ENCODE peak calls at places on chromosomes 13 and 19, in ten cellular contexts. T, O, D, V, I, U, F, J, C and K are unnamed samples.

GRCh38 chr13:25733061-25733491 is 318.7 kb downstream of the SHISA2 start:
- DNase-seq in D (no peak), I (no peak), O (no peak), J (no peak), T (no peak), V (no peak), U (no peak), C (no peak), F (no peak), K (no peak)

GRCh38 chr13:79808475-79808874 is 327.5 kb downstream of the NDFIP2 start:
- DNase-seq in V (no peak), I (no peak), U (no peak), F (no peak), T (no peak), J (no peak), D (no peak), C (no peak), O (no peak), K (no peak)

GRCh38 chr13:51646041-51646670 is 61.9 kb downstream of the WDFY2 start:
- DNase-seq in C (no peak), J (no peak), D (no peak), F (no peak), I (no peak), T (no peak), U (no peak), V (no peak), O (no peak), K (no peak)

GRCh38 chr13:97364031-97364430 is 69.9 kb upstream of the RAP2A start:
- DNase-seq in J (no peak), U (no peak), V (no peak), C (no peak), F (no peak), O (no peak), T (no peak), D (no peak), I (no peak), K (no peak)

GRCh38 chr13:106609116-106609515 is 41.2 kb upstream of the ARGLU1 start:
- DNase-seq in V (no peak), I (no peak), C (no peak), U (no peak), O (no peak), D (no peak), T (no peak), J (no peak), F (no peak), K (no peak)

GRCh38 chr13:51684076-51684475 is 99.8 kb downstream of the WDFY2 start:
- DNase-seq in U (no peak), J (no peak), D (no peak), I (no peak), V (no peak), T (no peak), C (no peak), O (no peak), F (no peak), K (no peak)

GRCh38 chr13:78061806-78062205 is 143.2 kb upstream of the EDNRB start:
- DNase-seq in C (no peak), I (no peak), F (no peak), U (no peak), D (no peak), O (no peak), J (no peak), T (no peak), V (no peak), K (no peak)

GRCh38 chr19:39557791-39558622 is 18.0 kb upstream of the EID2 start:
- DNase-seq in D (no peak), O (no peak), C (no peak), F (peak; percentile 41), T (no peak), J (no peak), V (peak; percentile 14), I (no peak), U (no peak), K (no peak)

GRCh38 chr13:66087149-66087780 is 1142.9 kb downstream of the PCDH9 start:
- DNase-seq in T (no peak), I (no peak), D (no peak), C (no peak), U (peak; percentile 70), O (no peak), F (no peak), V (no peak), J (no peak), K (no peak)

GRCh38 chr13:30186644-30187431 is 120.5 kb downstream of the KATNAL1 start:
- DNase-seq in C (no peak), J (no peak), I (no peak), F (no peak), U (no peak), T (no peak), V (no peak), D (no peak), O (no peak), K (peak; percentile 19)

GRCh38 chr19:35790981-35791813 is 15.8 kb downstream of the ARHGAP33 start:
- DNase-seq in J (no peak), O (no peak), C (no peak), F (peak; percentile 32), V (no peak), D (no peak), I (no peak), T (no peak), U (no peak), K (no peak)

GRCh38 chr13:40664100-40665060 is 2.1 kb downstream of the FOXO1 start:
- DNase-seq in F (peak; percentile 84), D (peak; percentile 82), O (peak; percentile 78), J (peak; percentile 87), T (peak; percentile 87), U (peak; percentile 38), C (peak; percentile 92), V (peak; percentile 53), I (no peak), K (no peak)

GRCh38 chr13:100837611-100838010 is 163.0 kb upstream of the TMTC4 start:
- DNase-seq in C (no peak), J (no peak), D (no peak), U (no peak), I (no peak), T (no peak), O (no peak), F (no peak), V (no peak), K (no peak)

GRCh38 chr13:68009546-68009945 is 779.4 kb upstream of the PCDH9 start:
- DNase-seq in C (no peak), V (no peak), F (no peak), J (no peak), U (no peak), T (no peak), I (no peak), O (no peak), D (no peak), K (no peak)

GRCh38 chr19:23321953-23322549 is 71.9 kb upstream of the ZNF724 start:
- DNase-seq in J (no peak), V (no peak), T (no peak), F (no peak), U (no peak), O (no peak), I (no peak), D (no peak), C (no peak), K (no peak)

DNA sequence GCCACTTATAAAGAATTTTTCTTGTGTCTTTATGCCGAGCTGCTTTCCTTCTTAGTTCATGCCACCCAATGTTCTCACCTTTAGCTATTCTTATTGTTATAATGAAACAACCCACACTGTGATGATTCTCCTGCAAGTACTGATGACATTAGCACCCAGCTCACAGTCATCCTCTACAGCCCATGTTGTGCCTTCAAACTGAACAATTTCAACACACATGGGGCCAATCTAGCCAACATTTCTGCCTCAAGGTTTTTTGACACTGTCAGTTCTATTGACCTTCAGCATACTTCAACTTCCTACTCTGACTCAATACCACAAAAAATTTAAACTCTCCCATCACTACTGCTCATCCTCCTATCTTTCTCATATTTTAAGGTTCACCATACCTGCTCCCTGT is 752.4 kb downstream of the FGF9 start:
- DNase-seq in T (no peak), C (no peak), U (no peak), I (no peak), D (no peak), J (no peak), O (no peak), V (no peak), F (no peak), K (no peak)
- TF ChIP-seq CTCF in T (no peak), C (no peak), U (no peak), I (no peak), D (no peak), J (no peak), O (no peak), V (no peak), F (no peak), K (no peak)

GRCh38 chr19:1467228-1467511 is 11.8 kb downstream of the C19orf25 start:
- DNase-seq in C (peak; percentile 51), F (no peak), I (no peak), O (no peak), U (no peak), V (no peak), J (no peak), T (no peak), D (no peak), K (no peak)
- H3K4me3 ChIP-seq in C (peak overlapping the region; percentile 15), F (no peak overlapping the region), I (no peak overlapping the region), O (no peak overlapping the region), U (no peak overlapping the region), V (no peak overlapping the region), J (no peak overlapping the region), T (peak overlapping the region; percentile 75), D (no peak overlapping the region), K (no peak overlapping the region)

GRCh38 chr19:17534767-17535166 is 20.7 kb upstream of the COLGALT1 start:
- DNase-seq in D (no peak), I (no peak), C (no peak), T (no peak), U (no peak), J (no peak), O (no peak), V (no peak), F (no peak), K (no peak)

GRCh38 chr19:17540174-17540573 is 15.3 kb upstream of the COLGALT1 start:
- DNase-seq in J (no peak), C (no peak), O (no peak), I (no peak), D (no peak), T (no peak), F (no peak), V (no peak), U (no peak), K (no peak)

GRCh38 chr19:17538684-17539287 is 16.7 kb upstream of the COLGALT1 start:
- DNase-seq in I (no peak), O (no peak), J (no peak), U (no peak), F (peak; percentile 14), T (no peak), C (no peak), D (no peak), V (no peak), K (no peak)

GRCh38 chr19:17539288-17540117 is 15.9 kb upstream of the COLGALT1 start:
- DNase-seq in O (peak; percentile 97), F (peak; percentile 94), T (peak; percentile 95), V (peak; percentile 97), D (peak; percentile 90), I (peak; percentile 69), J (peak; percentile 96), C (peak; percentile 98), U (peak; percentile 97), K (peak; percentile 39)

GRCh38 chr19:17536957-17537356 is 18.5 kb upstream of the COLGALT1 start:
- DNase-seq in D (no peak), I (no peak), F (no peak), U (no peak), O (no peak), V (no peak), J (no peak), C (no peak), T (no peak), K (no peak)
- TF ChIP-seq CTCF in D (no peak), I (no peak), F (no peak), U (no peak), O (no peak), V (no peak), J (no peak), C (no peak), T (no peak), K (no peak)

GRCh38 chr19:3283886-3284657 is 59.6 kb downstream of the CELF5 start:
- DNase-seq in F (no peak), O (no peak), U (no peak), V (no peak), J (no peak), I (no peak), C (no peak), T (no peak), D (no peak), K (no peak)
- H3K4me3 ChIP-seq in F (peak overlapping the region; percentile 10), O (no peak overlapping the region), U (no peak overlapping the region), V (no peak overlapping the region), J (no peak overlapping the region), I (peak overlapping the region; percentile 27), C (peak overlapping the region; percentile 25), T (no peak overlapping the region), D (peak overlapping the region; percentile 28), K (no peak overlapping the region)